ENCODE peak calls at places on chromosomes 2 and 18, in ten cellular contexts. D is kidney glomerular epithelial cell; G is HT1080; H is osteocyte; Q is Panc1; T is nephron progenitor cell; R is A172; J is caudate nucleus; L is AG04449; S is activated naive CD4-positive, alpha-beta T cell treated with anti-CD3 and anti-CD28 coated beads, Interleukin-2, amount 50 U/mL, for 72 hours. C is an unnamed sample.
A peak's percentile ranks its signal among the peaks of the same experiment; 100 is the strongest.

GRCh38 chr18:74050807-74051206 is 96.8 kb downstream of the FBXO15 start:
- DNase-seq in Q (no peak), R (no peak), L (no peak), D (no peak), G (no peak), H (no peak), S (no peak), T (no peak), J (no peak), C (no peak)

GRCh38 chr2:192195548-192196418 is 1.1 kb upstream of the TMEFF2 start:
- DNase-seq in D (peak; percentile 18), H (peak; percentile 83), S (no peak), L (no peak), G (peak; percentile 37), Q (no peak), R (peak; percentile 33), J (peak; percentile 20), T (peak; percentile 50), C (no peak)

GRCh38 chr2:190871539-190871938 is 9.1 kb upstream of the GLS start:
- DNase-seq in L (no peak), R (no peak), S (no peak), Q (no peak), T (no peak), H (no peak), G (no peak), D (no peak), J (no peak), C (no peak)

GRCh38 chr2:23497536-23497935 is 112.6 kb downstream of the KLHL29 start:
- DNase-seq in S (no peak), R (peak; percentile 5), L (no peak), T (no peak), G (peak; percentile 23), H (no peak), Q (no peak), D (no peak), J (no peak), C (no peak)

GRCh38 chr2:196987654-196988364 is 61.3 kb upstream of the PGAP1 start:
- DNase-seq in J (no peak), G (peak; percentile 97), D (peak; percentile 97), S (no peak), R (peak; percentile 98), T (no peak), L (peak; percentile 83), H (no peak), Q (peak; percentile 78), C (peak; percentile 62)

GRCh38 chr2:74527741-74528140 is 1.7 kb upstream of the DQX1 start:
- DNase-seq in H (no peak), J (no peak), R (no peak), D (no peak), G (no peak), T (no peak), S (no peak), Q (no peak), L (no peak), C (no peak)

GRCh38 chr2:159904565-159905281 is 106.7 kb upstream of the CD302 start:
- DNase-seq in Q (no peak), D (no peak), R (no peak), L (no peak), S (peak; percentile 80), H (no peak), G (no peak), T (peak; percentile 61), J (no peak), C (no peak)

GRCh38 chr18:79720359-79720733 is 40.7 kb downstream of the CTDP1 start:
- DNase-seq in T (no peak), L (no peak), G (no peak), Q (no peak), R (no peak), H (no peak), J (no peak), S (no peak), D (no peak), C (no peak)

GRCh38 chr2:31168291-31168690 is 30.1 kb upstream of the GALNT14 start:
- DNase-seq in R (no peak), J (no peak), T (no peak), D (no peak), S (no peak), L (no peak), Q (no peak), G (peak; percentile 24), H (peak; percentile 73), C (no peak)

GRCh38 chr2:192230864-192231453 is 36.2 kb upstream of the TMEFF2 start:
- DNase-seq in L (no peak), S (no peak), J (no peak), H (no peak), D (no peak), R (no peak), G (no peak), T (no peak), Q (no peak), C (no peak)

GRCh38 chr2:114548151-114548550 is 105.7 kb downstream of the DPP10 start:
- DNase-seq in T (no peak), Q (no peak), H (no peak), G (no peak), R (no peak), J (no peak), S (no peak), L (no peak), D (no peak), C (no peak)

GRCh38 chr2:182763311-182763912 is 47.4 kb downstream of the DNAJC10 start:
- DNase-seq in Q (no peak), G (peak; percentile 34), D (peak; percentile 41), R (peak; percentile 45), H (no peak), T (peak; percentile 15), L (no peak), S (no peak), J (peak; percentile 4), C (no peak)

GRCh38 chr18:49177812-49178211 is 227.0 kb upstream of the SMAD7 start:
- DNase-seq in G (peak; percentile 81), L (peak; percentile 36), Q (no peak), H (no peak), R (peak; percentile 12), S (no peak), T (no peak), J (no peak), D (peak; percentile 36), C (no peak)

GRCh38 chr2:8682719-8683667 is 1.1 kb downstream of the ID2 start:
- DNase-seq in Q (no peak), H (no peak), S (no peak), G (peak; percentile 15), D (peak; percentile 16), R (peak; percentile 39), T (peak; percentile 32), J (peak; percentile 20), L (no peak), C (peak; percentile 47)

GRCh38 chr2:157785200-157785599 is 90.9 kb downstream of the ACVR1 start:
- DNase-seq in Q (no peak), H (no peak), D (no peak), G (no peak), T (no peak), L (no peak), J (no peak), S (no peak), R (no peak), C (peak; percentile 50)

GRCh38 chr2:206084468-206084869 is 1.5 kb downstream of the INO80D start:
- DNase-seq in Q (peak; percentile 62), R (peak; percentile 86), H (no peak), D (peak; percentile 52), S (peak; percentile 58), J (peak; percentile 54), L (no peak), G (peak; percentile 83), T (peak; percentile 64), C (no peak)

GRCh38 chr2:105718846-105719432 is 25.8 kb upstream of the NCK2 start:
- DNase-seq in Q (no peak), L (no peak), D (no peak), J (no peak), T (no peak), H (no peak), G (no peak), S (no peak), R (no peak), C (no peak)

GRCh38 chr2:99066075-99066557 is 75.4 kb upstream of the C2orf15 start:
- DNase-seq in T (no peak), Q (peak; percentile 20), H (no peak), S (no peak), D (peak; percentile 82), R (peak; percentile 74), G (peak; percentile 47), J (peak; percentile 12), L (no peak), C (no peak)

GRCh38 chr2:241947876-241948275 is 78.3 kb downstream of the RTP5 start:
- DNase-seq in L (no peak), H (no peak), T (no peak), Q (no peak), D (no peak), S (no peak), G (no peak), J (no peak), R (no peak), C (no peak)

GRCh38 chr2:78778756-78779510 is 246.6 kb upstream of the REG3G start:
- DNase-seq in L (no peak), G (no peak), Q (no peak), J (no peak), R (no peak), T (no peak), H (peak; percentile 86), D (no peak), S (no peak), C (no peak)

GRCh38 chr18:47150824-47151366 is 595 bp upstream of the HDHD2 start:
- DNase-seq in G (no peak), L (no peak), S (no peak), Q (no peak), T (peak; percentile 18), H (no peak), D (no peak), R (peak; percentile 19), J (peak; percentile 50), C (no peak)

GRCh38 chr18:8426401-8426800 is 182.8 kb upstream of the RAB12 start:
- DNase-seq in H (no peak), D (no peak), S (no peak), T (peak; percentile 52), G (no peak), Q (no peak), J (no peak), R (no peak), L (no peak), C (no peak)

GRCh38 chr2:26754972-26755670 is 9.0 kb upstream of the SLC35F6 start:
- DNase-seq in H (no peak), G (no peak), R (no peak), S (no peak), D (peak; percentile 14), Q (no peak), T (no peak), L (no peak), J (no peak), C (no peak)

GRCh38 chr2:239554761-239555565 is 154.1 kb upstream of the HDAC4 start:
- DNase-seq in S (peak; percentile 9), Q (no peak), G (no peak), L (no peak), R (no peak), J (no peak), H (no peak), T (no peak), D (no peak), C (no peak)

GRCh38 chr2:42182654-42183308 is 13.6 kb downstream of the EML4 start:
- DNase-seq in H (no peak), L (no peak), Q (no peak), R (no peak), G (no peak), D (no peak), S (no peak), J (no peak), T (no peak), C (no peak)

GRCh38 chr2:219331560-219332213 is 857 bp downstream of the RESP18 start:
- DNase-seq in S (no peak), L (no peak), D (no peak), Q (no peak), H (no peak), G (no peak), T (peak; percentile 95), R (no peak), J (no peak), C (no peak)

GRCh38 chr2:50687327-50687726 is 344.6 kb downstream of the NRXN1 start:
- DNase-seq in D (no peak), G (no peak), T (no peak), J (no peak), Q (no peak), L (no peak), S (no peak), H (no peak), R (no peak), C (no peak)

C was measured in NCI-H446 treated with DMSO at 0.1 percent for 48 hours.